ENCODE peak calls at places on chromosomes 4 and X, in ten cellular contexts. R is neuronal stem cell; I is CD8-positive, alpha-beta T cell; O is MM.1S; P is PC-3; Y is hepatocyte; L is fibroblast of lung; K is GM23248; T is aorta; G is psoas muscle. W is an unnamed sample. For H3K9me3, the result is how much of the 10 kb centered on the place peaks cover.

GRCh38 chrX:69262036-69262905 is 97.0 kb upstream of the PJA1 start:
- DNase-seq in T (peak), G (no peak), Y (peak), K (peak), P (no peak), I (no peak), L (peak), O (no peak), R (no peak), W (no peak)

GRCh38 chr4:7384003-7384928 is 50.5 kb downstream of the PSAPL1 start:
- DNase-seq in K (no peak), L (no peak), R (no peak), G (no peak), P (no peak), Y (no peak), O (no peak), T (peak), I (peak), W (no peak)

GRCh38 chr4:71864380-71864779 is 80.5 kb upstream of the GC start:
- DNase-seq in L (no peak), Y (no peak), K (no peak), O (no peak), T (no peak), I (no peak), P (no peak), R (no peak), G (no peak), W (no peak)

GRCh38 chr4:13533670-13534343 is 10.5 kb downstream of the NKX3-2 start:
- DNase-seq in G (no peak), T (no peak), I (no peak), O (peak), P (no peak), K (no peak), R (no peak), L (no peak), Y (no peak), W (no peak)

GRCh38 chr4:119671205-119671604 is 42.6 kb upstream of the PDE5A start:
- DNase-seq in O (no peak), G (no peak), R (no peak), T (no peak), L (no peak), Y (no peak), K (no peak), I (no peak), P (no peak), W (no peak)

GRCh38 chr4:138241281-138242075 is 671 bp downstream of the SLC7A11 start:
- DNase-seq in T (no peak), O (no peak), Y (peak), K (peak), R (no peak), I (no peak), L (peak), G (no peak), P (peak), W (no peak)

GRCh38 chrX:15906544-15906943 is 51.9 kb upstream of the AP1S2 start:
- DNase-seq in O (no peak), R (no peak), L (peak), I (no peak), K (no peak), G (no peak), Y (no peak), T (no peak), P (no peak), W (no peak)

GRCh38 chrX:21996872-21997271 is 35.3 kb upstream of the PHEX start:
- DNase-seq in Y (no peak), K (peak), I (no peak), P (peak), R (no peak), L (peak), T (no peak), O (no peak), G (no peak), W (no peak)

GRCh38 chrX:65688403-65688881 is 21.0 kb downstream of the MSN start:
- DNase-seq in I (no peak), T (no peak), L (peak), P (no peak), R (no peak), K (peak), G (no peak), O (peak), Y (no peak), W (no peak)

DNA sequence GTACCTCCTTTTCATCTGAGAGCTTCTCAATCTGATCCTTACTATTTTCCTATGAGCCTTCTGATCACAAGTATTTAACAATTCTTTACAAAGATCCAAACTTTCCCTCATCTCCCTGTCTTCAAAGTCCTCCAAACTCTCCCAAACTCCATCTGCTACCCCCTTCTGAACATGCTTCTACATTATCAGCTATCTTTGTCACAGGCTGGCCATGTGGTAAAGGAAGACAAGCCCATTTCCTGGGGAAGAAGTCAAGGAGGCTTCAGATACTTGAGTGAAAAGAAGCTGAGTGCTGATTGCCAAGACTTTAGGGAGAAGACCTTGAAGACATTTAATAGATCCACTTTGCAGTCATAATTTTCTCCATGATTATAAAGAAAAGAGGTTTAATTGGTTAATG is 231.4 kb downstream of the CWH43 start:
- DNase-seq in P (no peak), G (no peak), Y (no peak), I (no peak), O (no peak), R (no peak), K (no peak), L (no peak), T (no peak), W (no peak)
- H3K9me3 ChIP-seq in P (under half), G (under half), Y (under half), I (under half), O (under half), R (under half), K (under half), L (under half), T (under half), W (under half)

DNA sequence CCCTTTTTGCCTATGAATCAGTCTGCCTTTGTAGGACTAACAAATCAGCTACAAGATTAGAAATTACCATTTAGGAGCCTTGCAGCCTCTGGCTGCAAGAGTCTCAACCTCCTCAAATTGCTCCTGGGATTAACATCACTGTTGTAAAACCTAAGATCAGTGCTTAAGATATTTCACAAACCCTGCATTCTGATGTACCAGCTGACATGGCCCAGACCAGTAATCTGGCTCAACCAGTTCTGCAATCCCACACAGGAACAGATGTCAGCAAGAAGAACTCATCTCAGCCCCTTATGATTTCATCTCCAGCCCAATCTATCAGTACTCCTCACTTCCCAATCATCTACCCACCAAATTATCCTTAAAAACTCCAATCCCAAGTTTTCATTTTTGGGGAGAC is 32.5 kb upstream of the AADAT start:
- DNase-seq in Y (no peak), K (no peak), O (no peak), G (no peak), I (no peak), T (no peak), R (no peak), P (peak), L (no peak), W (no peak)
- H3K9me3 ChIP-seq in Y (under half), K (under half), O (under half), G (under half), I (under half), T (under half), R (under half), P (under half), L (under half), W (under half)

GRCh38 chr4:142615324-142615665 is 230.8 kb downstream of the INPP4B start:
- DNase-seq in O (no peak), L (peak), T (no peak), I (no peak), K (peak), Y (peak), R (no peak), P (peak), G (no peak), W (no peak)

GRCh38 chr4:142614621-142615323 is 231.3 kb downstream of the INPP4B start:
- DNase-seq in K (peak), I (no peak), P (peak), R (no peak), O (no peak), G (no peak), T (no peak), Y (no peak), L (peak), W (no peak)
- H3K9me3 ChIP-seq in K (under half), I (under half), P (under half), R (under half), O (under half), G (under half), T (under half), Y (under half), L (under half), W (under half)

DNA sequence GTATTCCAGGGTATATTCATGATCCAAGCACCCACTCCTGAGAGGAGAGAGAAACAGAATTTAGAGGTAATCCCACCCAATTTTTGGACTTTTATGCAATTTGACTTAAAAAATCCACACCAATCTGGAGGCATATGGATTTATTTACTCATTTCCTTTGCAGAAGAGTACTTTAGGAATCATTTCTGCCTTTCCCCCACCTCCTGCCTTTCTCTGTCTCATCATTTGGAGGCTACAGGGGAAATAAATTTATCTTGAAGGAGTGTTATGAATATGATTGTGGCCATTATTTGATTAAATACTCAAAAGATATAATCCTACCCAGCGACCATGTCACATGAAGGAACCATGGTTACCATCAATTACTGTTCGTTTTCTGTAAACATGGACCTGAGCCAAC is 234.3 kb upstream of the SLIT2 start:
- DNase-seq in L (no peak), Y (no peak), K (peak), I (no peak), O (no peak), G (no peak), P (no peak), R (no peak), T (no peak), W (no peak)
- H3K9me3 ChIP-seq in L (under half), Y (under half), K (under half), I (under half), O (under half), G (under half), P (under half), R (under half), T (under half), W (under half)

DNA sequence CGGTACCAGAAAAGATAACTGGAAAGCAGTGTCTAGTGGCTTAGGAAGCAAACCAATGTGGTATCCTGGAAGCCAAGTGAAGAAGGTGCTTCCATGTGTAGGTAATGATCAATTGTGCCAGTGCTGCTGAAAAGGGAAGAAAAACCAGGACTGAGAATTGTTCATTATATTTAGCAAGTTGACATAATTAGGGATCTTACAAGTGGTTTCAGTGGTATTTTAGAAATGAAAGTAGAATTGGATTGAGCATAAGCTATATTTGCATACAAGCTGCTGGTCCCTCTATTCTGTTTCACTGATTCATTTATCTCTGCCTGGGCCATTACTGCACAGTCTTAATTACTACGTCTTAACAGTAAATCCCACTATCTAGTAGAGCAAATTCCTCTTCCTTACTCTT is 32.3 kb downstream of the PRDM8 start:
- DNase-seq in O (peak), I (no peak), P (no peak), K (no peak), Y (no peak), R (no peak), L (no peak), G (no peak), T (no peak), W (no peak)
- H3K9me3 ChIP-seq in O (under half), I (under half), P (under half), K (under half), Y (under half), R (under half), L (under half), G (under half), T (under half), W (under half)